ENCODE peak calls at places on chromosomes 3 and 15, in five cellular contexts. H is uterus, R is IMR-90, Y is H1, I is heart left ventricle. T is an unnamed sample.

GRCh38 chr3:49723301-49723630 is 485 bp downstream of the GMPPB start:
- DNase-seq in Y (no peak), I (peak; percentile 69), R (peak; percentile 37), H (peak; percentile 54), T (peak; percentile 82)

GRCh38 chr15:68204776-68205557 is at the start of gene CALML4:
- DNase-seq in R (no peak), Y (no peak), H (peak; percentile 72), I (peak; percentile 76), T (peak; percentile 63)

GRCh38 chr3:36842275-36842674 is 77.9 kb upstream of the DCLK3 start:
- DNase-seq in H (no peak), R (no peak), Y (no peak), I (no peak), T (no peak)

GRCh38 chr15:101188517-101189340 is 63.1 kb downstream of the CHSY1 start:
- DNase-seq in H (no peak), I (no peak), Y (no peak), R (peak; percentile 91), T (no peak)

GRCh38 chr3:74630602-74631001 is 16.1 kb upstream of the CNTN3 start:
- DNase-seq in R (peak; percentile 59), I (no peak), H (no peak), Y (no peak), T (no peak)

GRCh38 chr3:134057006-134057832 is 27.5 kb upstream of the SLCO2A1 start:
- DNase-seq in H (no peak), Y (no peak), R (peak; percentile 55), I (no peak), T (peak; percentile 34)

GRCh38 chr3:179608931-179609720 is 4.5 kb downstream of the NDUFB5 start:
- DNase-seq in Y (no peak), H (no peak), I (no peak), R (no peak), T (no peak)

GRCh38 chr3:15110201-15110600 is 11.3 kb upstream of the RBSN start:
- DNase-seq in R (no peak), I (no peak), Y (no peak), H (no peak), T (no peak)

GRCh38 chr15:64180235-64180824 is 17.5 kb upstream of the PPIB start:
- DNase-seq in I (no peak), H (no peak), Y (no peak), R (no peak), T (peak; percentile 56)

GRCh38 chr15:43199945-43200488 is 14.8 kb downstream of the CCNDBP1 start:
- DNase-seq in I (no peak), H (no peak), R (no peak), Y (no peak), T (no peak)

GRCh38 chr15:95174880-95175279 is 943.5 kb downstream of the MCTP2 start:
- DNase-seq in H (no peak), R (no peak), Y (no peak), I (no peak), T (no peak)

GRCh38 chr15:51801391-51801835 is 28.0 kb upstream of the TMOD3 start:
- DNase-seq in I (peak; percentile 51), R (peak; percentile 18), H (no peak), Y (no peak), T (peak; percentile 29)

GRCh38 chr15:93063292-93063671 is 25.7 kb downstream of the RGMA start:
- DNase-seq in H (no peak), R (no peak), I (no peak), Y (no peak), T (no peak)

GRCh38 chr15:43524254-43524847 is 6.9 kb downstream of the MAP1A start:
- DNase-seq in I (no peak), H (no peak), R (no peak), Y (no peak), T (no peak)

GRCh38 chr3:132145833-132146232 is 111.0 kb upstream of the CPNE4 start:
- DNase-seq in R (peak; percentile 18), Y (no peak), H (no peak), I (no peak), T (no peak)

GRCh38 chr3:197539651-197540051 is 16.1 kb downstream of the BDH1 start:
- DNase-seq in H (no peak), I (no peak), R (no peak), Y (no peak), T (peak; percentile 80)

GRCh38 chr3:173255555-173255954 is 114.5 kb upstream of the SPATA16 start:
- DNase-seq in Y (no peak), H (no peak), R (no peak), I (no peak), T (no peak)

GRCh38 chr3:136753112-136753939 is 1.1 kb upstream of the STAG1 start:
- DNase-seq in I (no peak), Y (no peak), R (no peak), H (no peak), T (no peak)

GRCh38 chr3:185825639-185826481 is 1.0 kb upstream of the IGF2BP2 start:
- DNase-seq in R (peak; percentile 44), H (peak; percentile 25), Y (peak; percentile 73), I (peak; percentile 33), T (peak; percentile 68)

GRCh38 chr3:141336672-141337522 is 31.4 kb upstream of the ZBTB38 start:
- DNase-seq in Y (no peak), I (no peak), H (no peak), R (peak; percentile 87), T (no peak)

GRCh38 chr3:50675179-50676030 is 678 bp downstream of the DOCK3 start:
- DNase-seq in I (peak; percentile 55), H (peak; percentile 24), Y (peak; percentile 91), R (no peak), T (peak; percentile 76)

GRCh38 chr15:51658664-51659063 is 22.6 kb upstream of the SCG3 start:
- DNase-seq in H (no peak), I (no peak), R (no peak), Y (no peak), T (no peak)

GRCh38 chr3:65979152-65979551 is 59.6 kb downstream of the MAGI1 start:
- DNase-seq in R (peak; percentile 80), I (no peak), H (no peak), Y (no peak), T (no peak)

GRCh38 chr3:143648218-143648617 is 200.1 kb downstream of the SLC9A9 start:
- DNase-seq in I (no peak), H (no peak), Y (no peak), R (no peak), T (no peak)

GRCh38 chr3:14947105-14947885 is at the start of gene NR2C2:
- DNase-seq in H (peak; percentile 84), I (peak; percentile 93), R (peak; percentile 68), Y (peak; percentile 88), T (peak; percentile 82)

GRCh38 chr15:94119923-94120775 is 111.2 kb upstream of the MCTP2 start:
- DNase-seq in I (peak; percentile 59), Y (peak; percentile 54), R (peak; percentile 82), H (peak; percentile 73), T (peak; percentile 62)

GRCh38 chr15:48636511-48636910 is 9.0 kb downstream of the FBN1 start:
- DNase-seq in R (no peak), H (no peak), I (no peak), Y (no peak), T (no peak)

GRCh38 chr3:185021326-185021725 is 131.5 kb downstream of the C3orf70 start:
- DNase-seq in Y (no peak), I (no peak), H (no peak), R (peak; percentile 13), T (no peak)

DNA sequence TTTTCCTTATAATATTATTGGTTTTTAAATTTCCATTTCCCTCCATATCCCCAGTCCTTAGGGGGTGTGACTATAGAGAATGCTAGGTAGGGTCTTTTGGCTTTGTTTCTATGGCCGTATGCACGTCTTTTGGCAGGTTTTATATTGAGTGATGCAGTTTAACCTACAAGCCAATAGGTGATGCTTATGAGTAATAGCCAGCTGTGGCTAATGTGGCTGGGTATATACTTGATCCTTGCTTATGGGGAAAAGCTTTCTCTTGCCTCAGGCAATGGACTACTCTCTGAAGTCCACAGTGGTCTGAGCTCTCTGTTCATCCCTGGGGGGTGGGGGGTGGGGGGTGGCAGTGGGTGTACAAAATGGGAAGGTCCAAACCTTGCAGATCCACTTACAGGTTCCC is 223.9 kb downstream of the MFSD1 start:
- DNase-seq in H (no peak), Y (no peak), I (no peak), R (no peak), T (no peak)
- H3K27ac ChIP-seq in H (no peak overlapping the region), Y (no peak overlapping the region), I (no peak overlapping the region), R (no peak overlapping the region), T (no peak overlapping the region)

GRCh38 chr3:169389211-169389924 is 274.1 kb downstream of the MECOM start:
- DNase-seq in Y (no peak), H (no peak), R (no peak), I (no peak), T (no peak)
- TF ChIP-seq POLR2A in Y (no peak), H (no peak), R (no peak), I (no peak), T (no peak)

DNA sequence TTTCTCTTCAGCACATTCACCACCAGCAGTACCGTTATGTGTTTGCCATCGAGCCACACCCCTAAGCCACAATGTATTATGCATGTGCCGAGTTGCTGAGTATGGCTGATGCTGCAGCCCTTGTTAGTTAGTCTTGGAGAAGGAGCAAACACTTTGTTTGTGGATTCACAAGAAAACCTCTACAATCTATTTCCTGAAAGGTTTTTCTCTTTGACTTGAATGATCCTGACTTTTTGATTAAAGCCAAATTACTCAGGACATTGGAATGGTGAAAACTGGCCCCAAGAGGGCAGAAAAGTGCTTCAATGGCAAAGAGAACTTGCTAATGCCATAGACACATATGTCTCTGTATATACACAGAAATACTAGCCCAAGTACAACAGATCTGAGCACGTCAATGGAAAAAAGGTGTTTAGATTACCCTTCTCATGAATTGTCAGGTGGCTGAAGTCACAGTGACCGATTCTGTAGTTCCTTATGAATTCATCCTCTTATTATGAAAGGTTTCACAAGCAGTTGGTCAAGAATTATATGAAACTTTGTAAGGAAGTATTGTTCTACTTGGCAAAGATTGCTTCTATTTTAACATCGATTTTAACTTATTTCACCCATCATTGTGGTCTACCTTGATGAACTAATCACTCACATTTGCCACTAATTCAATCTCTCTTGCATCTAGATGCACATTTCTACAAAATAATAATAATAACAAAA is 103.0 kb downstream of the P3H2 start:
- DNase-seq in I (no peak), R (peak; percentile 84), H (no peak), Y (no peak), T (peak; percentile 20)
- TF ChIP-seq CTCF in I (peak; percentile 45), R (peak; percentile 67), H (peak; percentile 16), Y (peak; percentile 37), T (no peak)

GRCh38 chr3:196128172-196128843 is 46.4 kb upstream of the TFRC start:
- DNase-seq in I (no peak), R (no peak), Y (no peak), H (no peak), T (no peak)
- H3K27ac ChIP-seq in I (no peak overlapping the region), R (no peak overlapping the region), Y (no peak overlapping the region), H (no peak overlapping the region), T (no peak overlapping the region)

GRCh38 chr3:170296703-170297102 is 60.8 kb upstream of the SKIL start:
- DNase-seq in H (no peak), I (no peak), Y (no peak), R (no peak), T (no peak)

GRCh38 chr3:170295586-170295985 is 61.9 kb upstream of the SKIL start:
- DNase-seq in I (no peak), R (no peak), H (no peak), Y (no peak), T (no peak)

GRCh38 chr3:170306015-170306414 is 51.5 kb upstream of the SKIL start:
- DNase-seq in R (no peak), I (no peak), H (no peak), Y (no peak), T (no peak)

GRCh38 chr3:170301404-170301803 is 56.1 kb upstream of the SKIL start:
- DNase-seq in I (no peak), Y (no peak), H (no peak), R (peak; percentile 32), T (no peak)
- TF ChIP-seq POLR2A in I (no peak), Y (no peak), H (no peak), R (no peak), T (no peak)

T was measured in thyroid gland.